ENCODE peak calls at places on chromosomes 3 and 15, in six cellular contexts. G is IMR-90, K is K562, S is A549, U is HepG2, B is GM12878. R is an unnamed sample.

GRCh38 chr15:81118361-81118760 is 15.7 kb upstream of the CFAP161 start:
- DNase-seq in G (no peak), K (no peak), S (no peak), U (no peak), B (no peak), R (no peak)

GRCh38 chr3:43361077-43361476 is 74.7 kb downstream of the SNRK start:
- DNase-seq in G (no peak), K (no peak), S (no peak), U (no peak), B (no peak), R (no peak)

GRCh38 chr3:16319307-16319706 is 54.3 kb downstream of the OXNAD1 start:
- DNase-seq in G (no peak), K (peak), S (peak), U (peak), B (no peak), R (peak)

GRCh38 chr3:66485291-66485968 is 15.4 kb downstream of the LRIG1 start:
- DNase-seq in G (peak), K (no peak), S (no peak), U (no peak), B (no peak), R (no peak)

GRCh38 chr3:149634072-149634471 is 23.8 kb downstream of the WWTR1 start:
- DNase-seq in G (no peak), K (no peak), S (no peak), U (no peak), B (no peak), R (no peak)

GRCh38 chr3:3799173-3800075 is at the start of gene LRRN1:
- DNase-seq in G (no peak), K (no peak), S (no peak), U (no peak), B (no peak), R (peak)

GRCh38 chr3:170007031-170007663 is 30.6 kb upstream of the GPR160 start:
- DNase-seq in G (peak), K (no peak), S (no peak), U (peak), B (peak), R (no peak)

GRCh38 chr3:187997490-187997889 is 156.5 kb upstream of the LPP start:
- DNase-seq in G (peak), K (no peak), S (no peak), U (no peak), B (no peak), R (no peak)

GRCh38 chr3:162175904-162176303 is 679.3 kb downstream of the OTOL1 start:
- DNase-seq in G (no peak), K (no peak), S (no peak), U (no peak), B (no peak), R (no peak)

GRCh38 chr15:67692573-67692972 is 132.7 kb upstream of the SKOR1 start:
- DNase-seq in G (no peak), K (no peak), S (no peak), U (no peak), B (no peak), R (no peak)

GRCh38 chr3:63864008-63864871 is 573 bp downstream of the ATXN7 start:
- DNase-seq in G (no peak), K (peak), S (peak), U (no peak), B (no peak), R (peak)

GRCh38 chr3:120791010-120791409 is 48.5 kb downstream of the GTF2E1 start:
- DNase-seq in G (no peak), K (no peak), S (no peak), U (no peak), B (no peak), R (no peak)

GRCh38 chr15:38080651-38081271 is 146.3 kb downstream of the TMCO5A start:
- DNase-seq in G (peak), K (no peak), S (no peak), U (no peak), B (no peak), R (no peak)

GRCh38 chr15:42800731-42801474 is 64.0 kb upstream of the CDAN1 start:
- DNase-seq in G (no peak), K (no peak), S (peak), U (peak), B (no peak), R (no peak)

GRCh38 chr15:82768414-82769081 is 37.3 kb downstream of the FSD2 start:
- DNase-seq in G (peak), K (no peak), S (peak), U (no peak), B (no peak), R (no peak)

GRCh38 chr3:4664412-4664811 is 171.3 kb downstream of the ITPR1 start:
- DNase-seq in G (no peak), K (no peak), S (no peak), U (no peak), B (no peak), R (no peak)

GRCh38 chr3:181176610-181177009 is 187.1 kb upstream of the DNAJC19 start:
- DNase-seq in G (peak), K (peak), S (peak), U (peak), B (peak), R (peak)
- TF ChIP-seq BHLHE40 in G (no peak), K (no peak), S (no peak), U (no peak), B (no peak), R (no peak)

GRCh38 chr3:11154036-11154952 is at the start of gene HRH1:
- DNase-seq in G (no peak), K (no peak), S (peak), U (no peak), B (no peak), R (peak)
- TF ChIP-seq BHLHE40 in G (no peak), K (no peak), S (no peak), U (no peak), B (no peak), R (no peak)

GRCh38 chr15:47404877-47405276 is 312.4 kb upstream of the SEMA6D start:
- DNase-seq in G (no peak), K (no peak), S (no peak), U (no peak), B (no peak), R (no peak)
- TF ChIP-seq BHLHE40 in G (no peak), K (no peak), S (no peak), U (no peak), B (no peak), R (no peak)

GRCh38 chr3:146117406-146118285 is 43.3 kb downstream of the PLOD2 start:
- DNase-seq in G (peak), K (no peak), S (peak), U (no peak), B (no peak), R (no peak)
- TF ChIP-seq BHLHE40 in G (no peak), K (no peak), S (no peak), U (no peak), B (no peak), R (no peak)

DNA sequence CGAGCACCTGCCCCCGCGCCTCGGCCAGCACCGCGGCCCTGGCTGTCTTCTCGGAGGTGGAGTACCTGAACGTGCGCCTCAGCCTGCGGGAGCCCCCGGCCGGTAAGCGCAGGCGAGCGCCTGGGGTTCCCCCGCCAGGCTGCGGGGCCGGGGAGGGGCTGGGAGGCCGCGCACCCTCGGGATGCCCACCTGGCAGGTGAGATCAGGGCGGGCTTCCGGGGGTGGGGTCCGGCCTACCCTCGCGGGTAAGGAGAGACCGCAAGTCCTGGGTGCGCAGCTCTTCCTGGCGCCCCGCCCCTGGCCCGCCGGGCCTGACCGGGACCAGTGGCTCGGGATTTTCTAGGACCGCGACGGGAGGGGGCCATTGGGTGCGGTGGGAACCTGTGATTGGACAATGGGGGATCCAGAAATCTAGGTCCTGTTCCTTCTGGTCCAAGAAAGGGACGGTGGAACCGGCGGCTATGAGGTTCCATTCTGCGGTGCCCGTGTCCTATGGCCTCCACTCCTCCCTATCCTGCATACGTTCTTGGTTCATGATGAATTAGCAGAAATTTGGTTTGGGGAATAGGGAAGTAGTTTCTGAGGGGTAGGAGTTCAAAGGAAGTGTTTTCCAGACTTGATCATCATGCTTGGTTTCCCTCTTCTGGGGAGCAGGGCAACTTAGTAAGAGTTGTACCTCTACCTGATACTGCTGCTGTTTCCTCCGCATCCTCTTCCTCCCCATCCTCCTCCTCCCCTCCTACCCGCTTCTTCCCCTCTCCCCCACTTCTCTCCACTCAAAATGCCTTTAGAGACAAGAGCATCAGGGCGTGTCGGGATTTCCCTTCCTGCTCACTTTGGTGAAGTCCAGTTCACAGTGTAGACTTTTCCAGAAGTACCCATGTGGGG is 808 bp downstream of the ARRDC4 start:
- DNase-seq in G (peak), K (peak), S (no peak), U (peak), B (no peak), R (peak)
- TF ChIP-seq BHLHE40 in G (no peak), K (no peak), S (no peak), U (no peak), B (no peak), R (no peak)

DNA sequence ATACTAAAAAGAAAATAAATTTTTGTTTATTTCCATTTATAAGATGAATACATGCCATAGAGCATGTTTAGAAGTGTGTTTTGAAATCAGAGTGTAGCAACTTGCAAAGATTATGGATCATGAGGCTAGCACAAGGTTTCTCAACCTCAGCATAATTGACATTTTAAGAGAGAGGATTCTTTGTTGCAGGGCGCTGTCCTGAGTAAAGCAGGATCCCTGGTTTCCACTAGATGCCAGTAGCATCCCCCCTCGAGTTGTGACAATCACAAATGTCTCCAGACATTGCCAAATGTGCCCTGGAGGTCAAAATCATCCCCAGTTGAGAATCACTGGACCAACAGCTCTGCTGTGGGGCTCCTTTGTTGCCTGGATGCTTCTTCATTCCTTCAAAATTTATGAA is 128.5 kb upstream of the RBMS3 start:
- DNase-seq in G (no peak), K (no peak), S (peak), U (no peak), B (no peak), R (no peak)
- TF ChIP-seq BHLHE40 in G (no peak), K (no peak), S (no peak), U (no peak), B (no peak), R (no peak)

GRCh38 chr3:189108735-189109134 is 63.0 kb upstream of the TPRG1 start:
- DNase-seq in G (no peak), K (no peak), S (no peak), U (no peak), B (no peak), R (no peak)
- TF ChIP-seq BHLHE40 in G (no peak), K (no peak), S (no peak), U (no peak), B (no peak), R (no peak)

GRCh38 chr15:35166730-35167359 is 81.8 kb upstream of the NANOGP8 start:
- DNase-seq in G (peak), K (peak), S (no peak), U (no peak), B (no peak), R (no peak)

GRCh38 chr15:35173444-35174118 is 88.5 kb upstream of the NANOGP8 start:
- DNase-seq in G (peak), K (peak), S (no peak), U (peak), B (no peak), R (no peak)

GRCh38 chr15:35167675-35168074 is 82.6 kb upstream of the NANOGP8 start:
- DNase-seq in G (no peak), K (no peak), S (no peak), U (no peak), B (no peak), R (no peak)

GRCh38 chr15:35168464-35168863 is 83.4 kb upstream of the NANOGP8 start:
- DNase-seq in G (peak), K (no peak), S (no peak), U (no peak), B (no peak), R (no peak)

DNA sequence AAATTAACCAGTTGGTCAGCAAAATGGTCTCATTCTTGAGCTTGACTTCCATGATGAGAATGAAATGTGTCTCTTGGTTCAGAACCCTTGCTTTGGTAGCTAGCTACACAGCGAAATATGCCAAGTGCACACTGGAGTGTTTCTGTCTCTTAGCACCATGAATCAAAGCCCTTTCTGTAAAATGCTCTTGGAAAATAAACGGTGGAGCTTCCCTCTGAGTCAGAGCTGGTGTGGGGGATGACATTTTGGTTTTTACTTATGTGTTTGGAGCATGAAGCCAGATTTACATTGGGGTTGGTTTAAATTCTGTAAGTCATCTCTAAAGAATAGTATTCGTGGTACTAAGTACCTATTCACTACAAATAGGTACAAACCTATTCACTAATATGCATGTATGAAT is 85.1 kb upstream of the NANOGP8 start:
- DNase-seq in G (peak), K (no peak), S (no peak), U (no peak), B (no peak), R (no peak)
- TF ChIP-seq BHLHE40 in G (no peak), K (no peak), S (no peak), U (no peak), B (no peak), R (no peak)

DNA sequence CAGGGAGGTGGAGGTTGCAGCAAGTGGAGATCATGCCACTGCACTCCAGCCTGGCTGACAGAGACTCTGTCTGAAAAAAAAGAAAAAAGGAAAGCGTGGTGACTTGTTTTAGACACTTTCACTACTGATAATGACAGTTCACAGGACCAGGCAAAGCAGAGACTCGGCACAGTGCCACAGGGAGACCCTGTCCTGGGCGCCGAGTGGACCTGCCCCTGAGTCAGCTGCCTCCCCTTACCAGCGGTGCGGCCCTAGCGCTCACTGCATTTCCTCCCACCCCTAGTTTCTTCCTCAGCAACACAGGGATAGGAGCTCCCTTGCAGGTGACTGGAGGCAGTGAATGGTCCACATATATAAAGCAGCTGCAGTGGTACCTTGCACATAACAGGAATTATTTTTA is 38.7 kb upstream of the NSMCE3 start:
- DNase-seq in G (no peak), K (no peak), S (no peak), U (no peak), B (no peak), R (no peak)
- TF ChIP-seq BHLHE40 in G (no peak), K (no peak), S (no peak), U (no peak), B (no peak), R (no peak)

DNA sequence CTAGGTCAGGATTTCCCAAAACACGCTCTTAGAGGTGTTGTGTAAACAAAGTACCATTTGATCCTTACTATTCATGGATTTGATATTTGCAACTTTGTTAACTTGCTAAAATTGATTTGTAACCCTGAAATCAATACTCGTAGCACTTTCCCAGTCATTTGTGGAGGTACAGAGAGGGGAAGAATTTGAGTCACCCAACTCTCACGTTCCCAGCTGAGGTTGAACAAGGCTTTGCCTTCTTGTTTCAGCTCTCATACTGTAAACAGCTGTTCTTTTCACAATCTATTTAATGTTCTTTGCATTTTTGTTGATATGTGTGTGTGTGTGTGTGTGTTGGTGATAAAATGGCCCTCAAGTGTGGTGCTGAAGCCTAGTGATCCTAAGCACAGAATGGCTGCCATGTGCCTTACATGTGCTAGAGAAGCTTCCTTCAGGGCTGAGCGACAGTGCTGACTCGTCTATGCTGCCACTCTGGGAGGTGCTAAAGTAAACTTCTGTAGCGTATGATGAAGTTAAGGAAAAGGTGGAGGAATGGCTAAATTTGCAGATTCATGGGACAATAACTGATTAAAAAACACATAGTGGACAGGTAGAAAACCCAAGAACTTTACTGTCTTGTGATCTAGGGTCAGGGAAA is 173.2 kb downstream of the APBA2 start:
- DNase-seq in G (no peak), K (no peak), S (no peak), U (no peak), B (no peak), R (no peak)
- TF ChIP-seq BHLHE40 in G (no peak), K (no peak), S (no peak), U (no peak), B (no peak), R (no peak)